ENCODE peak calls at places on chromosome 14, in six cellular contexts. E is ELR, F is MCF 10A, O is fibroblast of the aortic adventitia, G is AG08396, Y is RWPE1. M is an unnamed sample.

GRCh38 chr14:20194101-20194500 is 3.4 kb downstream of the OR11G2 start:
- DNase-seq in G (no peak), E (no peak), F (no peak), O (no peak), Y (no peak), M (no peak)

GRCh38 chr14:77409131-77409533 is 14.2 kb downstream of the NOXRED1 start:
- DNase-seq in Y (no peak), O (peak), F (peak), G (no peak), E (peak), M (peak)

GRCh38 chr14:90538716-90539495 is 142.1 kb downstream of the CALM1 start:
- DNase-seq in E (no peak), O (no peak), G (no peak), F (no peak), Y (no peak), M (no peak)

GRCh38 chr14:104726600-104727451 is 2.8 kb downstream of the ADSS1 start:
- DNase-seq in E (peak), Y (no peak), G (no peak), O (no peak), F (no peak), M (no peak)

GRCh38 chr14:75884198-75884611 is 97.6 kb downstream of the TGFB3 start:
- DNase-seq in Y (no peak), F (peak), E (peak), O (peak), G (peak), M (peak)

GRCh38 chr14:51202914-51203665 is 37.0 kb upstream of the TMX1 start:
- DNase-seq in E (no peak), G (no peak), O (no peak), F (no peak), Y (no peak), M (no peak)

GRCh38 chr14:37709419-37710195 is 114.2 kb downstream of the TTC6 start:
- DNase-seq in G (no peak), F (peak), E (peak), Y (peak), O (peak), M (peak)

GRCh38 chr14:55482936-55483605 is 42.7 kb upstream of the TBPL2 start:
- DNase-seq in E (no peak), G (no peak), Y (peak), O (peak), F (no peak), M (peak)

GRCh38 chr14:65927871-65928270 is 515.3 kb downstream of the FUT8 start:
- DNase-seq in O (no peak), F (no peak), Y (no peak), E (no peak), G (no peak), M (no peak)

GRCh38 chr14:29037428-29037827 is 270.8 kb downstream of the FOXG1 start:
- DNase-seq in Y (no peak), F (no peak), G (peak), E (peak), O (no peak), M (peak)

GRCh38 chr14:104290756-104291122 is 152.4 kb downstream of the KIF26A start:
- DNase-seq in G (no peak), F (no peak), O (no peak), Y (no peak), E (no peak), M (no peak)

GRCh38 chr14:89291351-89291940 is 125.6 kb downstream of the FOXN3 start:
- DNase-seq in Y (no peak), G (no peak), O (no peak), E (no peak), F (no peak), M (no peak)

GRCh38 chr14:28294834-28295440 is 471.6 kb upstream of the FOXG1 start:
- DNase-seq in Y (no peak), E (peak), F (peak), G (no peak), O (peak), M (peak)

GRCh38 chr14:32202468-32202865 is 602 bp downstream of the RNU6-8 start:
- DNase-seq in F (no peak), O (no peak), Y (no peak), G (no peak), E (peak), M (peak)

GRCh38 chr14:92651793-92652382 is 96.5 kb downstream of the LGMN start:
- DNase-seq in E (no peak), Y (no peak), F (no peak), O (no peak), G (no peak), M (no peak)

GRCh38 chr14:104973215-104974145 is 4.7 kb downstream of the AHNAK2 start:
- DNase-seq in O (peak), Y (peak), F (peak), E (peak), G (peak), M (peak)

GRCh38 chr14:64937176-64937820 is 5.2 kb downstream of the GPX2 start:
- DNase-seq in O (peak), G (no peak), F (no peak), Y (no peak), E (no peak), M (no peak)

GRCh38 chr14:69105326-69105725 is 47.6 kb downstream of the DCAF5 start:
- DNase-seq in Y (no peak), O (peak), G (no peak), F (peak), E (peak), M (peak)

GRCh38 chr14:61462566-61463195 is 141.3 kb downstream of the PRKCH start:
- DNase-seq in G (no peak), F (peak), O (peak), E (peak), Y (peak), M (peak)

GRCh38 chr14:37623552-37623951 is 28.1 kb downstream of the TTC6 start:
- DNase-seq in E (peak), G (peak), Y (peak), F (peak), O (peak), M (peak)

GRCh38 chr14:66650491-66650911 is 142.6 kb downstream of the GPHN start:
- DNase-seq in Y (no peak), E (peak), G (no peak), O (no peak), F (no peak), M (peak)

GRCh38 chr14:53979141-53979673 is 22.6 kb upstream of the BMP4 start:
- DNase-seq in E (no peak), Y (no peak), O (peak), F (peak), G (no peak), M (no peak)

GRCh38 chr14:44820230-44820964 is 141.3 kb downstream of the KLHL28 start:
- DNase-seq in O (no peak), Y (no peak), E (no peak), G (no peak), F (no peak), M (no peak)

GRCh38 chr14:99865408-99865807 is 72.2 kb downstream of the EML1 start:
- DNase-seq in O (no peak), Y (no peak), F (no peak), E (no peak), G (no peak), M (no peak)

GRCh38 chr14:58977366-58977765 is 211.1 kb upstream of the DAAM1 start:
- DNase-seq in O (no peak), G (peak), E (peak), F (peak), Y (no peak), M (peak)

GRCh38 chr14:99649219-99649618 is 4.3 kb downstream of the HHIPL1 start:
- DNase-seq in Y (no peak), E (peak), G (peak), F (no peak), O (peak), M (peak)

GRCh38 chr14:29926701-29927595 is 699 bp downstream of the PRKD1 start:
- DNase-seq in G (peak), O (peak), Y (peak), F (peak), E (peak), M (peak)

M was measured in epithelial cell of esophagus.